ENCODE peak calls at places on chromosomes 16 and 17, in five cellular contexts. V is NCI-H774, Y is PC-3, K is CD14-positive monocyte, W is kidney tubule cell. G is an unnamed sample.

GRCh38 chr16:89357055-89357454 is 133.3 kb downstream of the ANKRD11 start:
- DNase-seq in V (no peak), Y (peak), K (no peak), W (peak), G (peak)

GRCh38 chr16:83117810-83118209 is 491.0 kb downstream of the CDH13 start:
- DNase-seq in V (no peak), Y (no peak), K (no peak), W (no peak), G (no peak)

GRCh38 chr17:58120195-58120822 is 27.9 kb upstream of the OR4D1 start:
- DNase-seq in V (no peak), Y (peak), K (no peak), W (peak), G (peak)

GRCh38 chr17:80682372-80682771 is 137.7 kb downstream of the RPTOR start:
- DNase-seq in V (no peak), Y (no peak), K (no peak), W (no peak), G (peak)

GRCh38 chr16:88320947-88321634 is 61.7 kb upstream of the ZNF469 start:
- DNase-seq in V (no peak), Y (peak), K (no peak), W (no peak), G (no peak)

GRCh38 chr16:68969338-68969737 is 126.0 kb downstream of the TANGO6 start:
- DNase-seq in V (no peak), Y (no peak), K (no peak), W (no peak), G (no peak)

GRCh38 chr16:68085259-68086071 is at the start of gene NFATC3:
- DNase-seq in V (peak), Y (peak), K (peak), W (peak), G (peak)

GRCh38 chr16:86026916-86027315 is 128.0 kb downstream of the IRF8 start:
- DNase-seq in V (no peak), Y (no peak), K (no peak), W (no peak), G (no peak)

GRCh38 chr17:10614536-10615155 is 42.5 kb downstream of the MYH3 start:
- DNase-seq in V (no peak), Y (peak), K (no peak), W (peak), G (peak)